ENCODE peak calls at places on chromosome 16, in seven cellular contexts. S is left ventricle myocardium inferior; N is heart right ventricle; P is endodermal cell; Z is A549; W is CD8-positive, alpha-beta memory T cell; Y is T-helper 17 cell. J is an unnamed sample.

GRCh38 chr16:81879625-81880024 is 100.5 kb downstream of the PLCG2 start:
- DNase-seq in P (peak; percentile 64), S (no peak), W (no peak), Y (no peak), Z (no peak), N (no peak), J (no peak)

GRCh38 chr16:1706386-1707192 is 594 bp downstream of the MAPK8IP3 start:
- DNase-seq in N (no peak), P (peak; percentile 59), S (no peak), Y (no peak), W (peak; percentile 31), Z (no peak), J (peak; percentile 92)

GRCh38 chr16:82331974-82332750 is 162.1 kb upstream of the MPHOSPH6 start:
- DNase-seq in Z (no peak), Y (no peak), S (no peak), P (peak; percentile 53), N (no peak), W (no peak), J (no peak)

GRCh38 chr16:82936941-82937551 is 310.3 kb downstream of the CDH13 start:
- DNase-seq in Z (no peak), Y (no peak), S (no peak), N (no peak), P (no peak), W (no peak), J (no peak)

GRCh38 chr16:69100046-69100765 is 5.2 kb upstream of the HAS3 start:
- DNase-seq in S (no peak), W (no peak), N (no peak), P (no peak), Y (no peak), Z (no peak), J (no peak)

GRCh38 chr16:72481419-72481818 is 309.5 kb upstream of the PMFBP1 start:
- DNase-seq in N (no peak), Y (no peak), P (no peak), W (no peak), Z (no peak), S (no peak), J (no peak)

GRCh38 chr16:53732296-53732929 is 28.5 kb downstream of the FTO start:
- DNase-seq in Y (no peak), W (no peak), P (no peak), S (no peak), Z (peak; percentile 93), N (no peak), J (peak; percentile 72)

GRCh38 chr16:84806256-84806889 is 13.4 kb upstream of the CRISPLD2 start:
- DNase-seq in W (no peak), N (peak; percentile 54), P (no peak), Y (no peak), Z (peak; percentile 40), S (peak; percentile 52), J (peak; percentile 97)

GRCh38 chr16:46618516-46618915 is 2.7 kb downstream of the SHCBP1 start:
- DNase-seq in Z (no peak), S (no peak), P (no peak), W (no peak), Y (no peak), N (no peak), J (no peak)

GRCh38 chr16:68079616-68080344 is 5.4 kb upstream of the NFATC3 start:
- DNase-seq in W (peak; percentile 72), Y (peak; percentile 48), N (peak; percentile 88), Z (no peak), S (peak; percentile 83), P (no peak), J (peak; percentile 86)

GRCh38 chr16:1331712-1332617 is 1.5 kb upstream of the BAIAP3 start:
- DNase-seq in Y (no peak), S (peak; percentile 63), P (peak; percentile 97), W (peak; percentile 68), Z (peak; percentile 82), N (peak; percentile 74), J (peak; percentile 92)

GRCh38 chr16:14529010-14529669 is 100.9 kb downstream of the PARN start:
- DNase-seq in P (peak; percentile 87), S (peak; percentile 63), Y (no peak), Z (peak; percentile 97), W (peak; percentile 22), N (peak; percentile 81), J (peak; percentile 93)

GRCh38 chr16:66502020-66502913 is 47.7 kb downstream of the TK2 start:
- DNase-seq in S (peak; percentile 64), Z (peak; percentile 47), Y (no peak), W (no peak), N (no peak), P (no peak), J (peak; percentile 83)

DNA sequence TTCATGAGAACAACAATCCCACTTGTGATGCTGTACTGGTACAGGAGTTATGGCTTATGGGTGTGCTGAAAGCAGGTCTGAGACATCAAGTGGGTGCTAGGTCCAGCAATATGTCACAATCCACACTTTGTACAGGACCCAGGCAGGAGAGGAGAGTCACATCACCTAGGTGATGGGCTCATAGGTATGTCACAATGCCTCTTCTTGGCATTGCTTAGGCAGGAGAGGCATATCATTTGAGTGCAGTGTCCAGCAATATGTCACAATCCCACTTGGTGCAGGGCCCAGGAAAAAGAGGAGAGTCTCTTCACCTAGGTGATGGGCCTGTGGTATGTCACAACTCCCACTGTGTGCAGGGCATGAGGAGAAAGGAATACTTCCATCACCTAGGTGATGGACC is 2110.0 kb downstream of the TP53TG3F start:
- DNase-seq in N (no peak), Y (no peak), S (no peak), W (no peak), Z (no peak), P (no peak), J (no peak)
- H3K9me3 ChIP-seq in N (no peaks in the 10 kb centered on the region), Y (peaks cover 4% of the 10 kb centered on the region), S (no peaks in the 10 kb centered on the region), W (peaks cover 4% of the 10 kb centered on the region), Z (no peaks in the 10 kb centered on the region), P (peaks cover 94% of the 10 kb centered on the region), J (peaks cover 9% of the 10 kb centered on the region)

DNA sequence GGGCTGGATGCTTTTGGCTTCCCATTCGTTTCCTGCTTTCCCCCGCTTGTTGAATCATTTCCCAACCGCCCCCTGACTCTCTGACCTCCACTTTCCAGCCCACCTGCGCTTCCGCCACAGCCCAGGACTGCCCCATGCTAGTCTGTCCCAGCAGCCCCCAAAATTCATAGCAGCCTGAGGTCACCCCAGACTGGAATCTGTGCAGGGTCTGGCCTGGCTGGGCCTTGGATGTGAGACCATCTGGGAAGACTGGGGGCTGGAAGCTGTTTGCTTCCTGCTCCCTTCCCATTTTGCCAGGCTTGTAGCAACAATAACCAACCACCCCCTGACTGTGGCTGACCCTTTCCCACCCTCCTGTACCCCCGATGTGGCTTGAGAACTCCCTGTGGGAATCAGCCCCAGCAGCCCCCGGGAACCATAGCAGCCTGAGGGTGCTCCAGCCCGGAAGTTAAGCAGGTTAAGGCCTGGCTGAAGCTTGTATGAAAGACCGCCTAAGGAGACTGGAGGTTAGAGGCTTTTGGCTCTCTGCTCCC is 2290.8 kb downstream of the TP53TG3F start:
- DNase-seq in S (no peak), P (no peak), Z (no peak), Y (no peak), W (no peak), N (no peak), J (peak; percentile 15)
- H3K9me3 ChIP-seq in S (no peaks in the 10 kb centered on the region), P (peaks cover 10% of the 10 kb centered on the region), Z (no peaks in the 10 kb centered on the region), Y (no peaks in the 10 kb centered on the region), W (no peaks in the 10 kb centered on the region), N (no peaks in the 10 kb centered on the region), J (no peaks in the 10 kb centered on the region)

GRCh38 chr16:31754998-31755615 is 118.5 kb upstream of the ZNF267 start:
- DNase-seq in Y (no peak), P (no peak), Z (peak; percentile 10), W (no peak), N (no peak), S (no peak), J (no peak)
- H3K9me3 ChIP-seq in Y (peaks cover 61% of the 10 kb centered on the region), P (peaks cover 95% of the 10 kb centered on the region), Z (peaks cover 92% of the 10 kb centered on the region), W (peaks cover 72% of the 10 kb centered on the region), N (peaks cover 25% of the 10 kb centered on the region), S (peaks cover 96% of the 10 kb centered on the region), J (peaks cover 34% of the 10 kb centered on the region)

GRCh38 chr16:87583453-87584131 is 18.7 kb upstream of the JPH3 start:
- DNase-seq in S (no peak), P (no peak), W (no peak), N (peak; percentile 35), Z (no peak), Y (no peak), J (peak; percentile 83)

GRCh38 chr16:87582221-87582965 is 19.9 kb upstream of the JPH3 start:
- DNase-seq in S (peak; percentile 69), Y (no peak), N (peak; percentile 66), P (no peak), Z (no peak), W (no peak), J (peak; percentile 91)

GRCh38 chr16:87584271-87584670 is 18.0 kb upstream of the JPH3 start:
- DNase-seq in W (no peak), Y (no peak), Z (no peak), N (no peak), P (no peak), S (no peak), J (peak; percentile 91)

GRCh38 chr16:87581867-87582220 is 20.5 kb upstream of the JPH3 start:
- DNase-seq in Y (no peak), Z (peak; percentile 90), S (peak; percentile 68), N (peak; percentile 78), P (no peak), W (no peak), J (peak; percentile 99)

DNA sequence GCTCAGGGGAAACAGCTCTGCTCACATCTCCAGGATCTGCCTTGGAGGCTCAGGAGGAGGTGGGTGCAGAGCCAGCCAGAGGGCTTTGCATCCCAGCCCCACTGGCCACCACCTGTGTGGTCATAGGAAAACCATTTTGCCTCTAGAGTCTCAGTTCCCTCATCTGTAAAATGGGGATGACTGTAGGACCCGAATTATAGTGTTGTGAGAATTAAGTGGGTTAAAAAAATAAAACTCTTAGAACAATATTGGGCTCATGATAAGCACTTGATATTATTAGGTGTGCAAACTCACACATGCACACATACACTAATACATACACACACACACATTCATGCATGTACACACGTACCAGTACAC is 19.4 kb upstream of the JPH3 start:
- DNase-seq in W (no peak), P (no peak), N (no peak), S (no peak), Y (no peak), Z (no peak), J (peak; percentile 2)
- H3K9me3 ChIP-seq in W (no peaks in the 10 kb centered on the region), P (no peaks in the 10 kb centered on the region), N (no peaks in the 10 kb centered on the region), S (no peaks in the 10 kb centered on the region), Y (no peaks in the 10 kb centered on the region), Z (no peaks in the 10 kb centered on the region), J (no peaks in the 10 kb centered on the region)

GRCh38 chr16:57216968-57217367 is 28.1 kb upstream of the ARL2BP start:
- DNase-seq in W (no peak), S (no peak), N (no peak), Y (no peak), Z (no peak), P (no peak), J (no peak)
- H3K9me3 ChIP-seq in W (peaks cover 7% of the 10 kb centered on the region), S (peaks cover 49% of the 10 kb centered on the region), N (no peaks in the 10 kb centered on the region), Y (peaks cover 19% of the 10 kb centered on the region), Z (peaks cover 63% of the 10 kb centered on the region), P (no peaks in the 10 kb centered on the region), J (peaks cover 17% of the 10 kb centered on the region)